ENCODE peak calls at places on chromosomes 11 and 22, in five cellular contexts. One of them, this sample, is unnamed.

GRCh38 chr11:90531001-90531400 is 308.2 kb upstream of the CHORDC1 start:
- DNase-seq in body of pancreas: no peak
- DNase-seq in CD8-positive, alpha-beta T cell: no peak
- DNase-seq in activated B cell treated with CpG ODN at 0.5 μM for 24 hours: no peak
- DNase-seq in left ventricle myocardium inferior: no peak
- DNase-seq in this sample: no peak

GRCh38 chr11:1792461-1792860 is 28.7 kb upstream of the CTSD start:
- DNase-seq in body of pancreas: no peak
- DNase-seq in CD8-positive, alpha-beta T cell: no peak
- DNase-seq in activated B cell treated with CpG ODN at 0.5 μM for 24 hours: no peak
- DNase-seq in left ventricle myocardium inferior: no peak
- DNase-seq in this sample: no peak

GRCh38 chr11:21133244-21133643 is 463.9 kb downstream of the NELL1 start:
- DNase-seq in body of pancreas: no peak
- DNase-seq in CD8-positive, alpha-beta T cell: no peak
- DNase-seq in activated B cell treated with CpG ODN at 0.5 μM for 24 hours: no peak
- DNase-seq in left ventricle myocardium inferior: no peak
- DNase-seq in this sample: no peak

GRCh38 chr11:15836801-15837200 is 519.5 kb downstream of the SOX6 start:
- DNase-seq in body of pancreas: no peak
- DNase-seq in CD8-positive, alpha-beta T cell: no peak
- DNase-seq in activated B cell treated with CpG ODN at 0.5 μM for 24 hours: no peak
- DNase-seq in left ventricle myocardium inferior: no peak
- DNase-seq in this sample: no peak

GRCh38 chr11:117669062-117669461 is 128.0 kb downstream of the DSCAML1 start:
- DNase-seq in body of pancreas: no peak
- DNase-seq in CD8-positive, alpha-beta T cell: no peak
- DNase-seq in activated B cell treated with CpG ODN at 0.5 μM for 24 hours: no peak
- DNase-seq in left ventricle myocardium inferior: no peak
- DNase-seq in this sample: no peak

GRCh38 chr11:2143652-2144548 is 4.7 kb upstream of the IGF2 start:
- DNase-seq in body of pancreas: no peak
- DNase-seq in CD8-positive, alpha-beta T cell: no peak
- DNase-seq in activated B cell treated with CpG ODN at 0.5 μM for 24 hours: no peak
- DNase-seq in left ventricle myocardium inferior: no peak
- DNase-seq in this sample: no peak

GRCh38 chr11:123313261-123313660 is 116.8 kb upstream of the GRAMD1B start:
- DNase-seq in body of pancreas: no peak
- DNase-seq in CD8-positive, alpha-beta T cell: no peak
- DNase-seq in activated B cell treated with CpG ODN at 0.5 μM for 24 hours: no peak
- DNase-seq in left ventricle myocardium inferior: no peak
- DNase-seq in this sample: no peak

GRCh38 chr22:35342390-35342789 is 38.5 kb upstream of the HMOX1 start:
- DNase-seq in body of pancreas: no peak
- DNase-seq in CD8-positive, alpha-beta T cell: no peak
- DNase-seq in activated B cell treated with CpG ODN at 0.5 μM for 24 hours: no peak
- DNase-seq in left ventricle myocardium inferior: no peak
- DNase-seq in this sample: no peak

GRCh38 chr22:45155050-45155840 is 8.5 kb upstream of the NUP50 start:
- DNase-seq in body of pancreas: no peak
- DNase-seq in CD8-positive, alpha-beta T cell: no peak
- DNase-seq in activated B cell treated with CpG ODN at 0.5 μM for 24 hours: no peak
- DNase-seq in left ventricle myocardium inferior: no peak
- DNase-seq in this sample: no peak

GRCh38 chr11:58652726-58653280 is 30.3 kb downstream of the CNTF start:
- DNase-seq in body of pancreas: no peak
- DNase-seq in CD8-positive, alpha-beta T cell: no peak
- DNase-seq in activated B cell treated with CpG ODN at 0.5 μM for 24 hours: no peak
- DNase-seq in left ventricle myocardium inferior: no peak
- DNase-seq in this sample: no peak

GRCh38 chr22:30598986-30599385 is 7.3 kb upstream of the PES1 start:
- DNase-seq in body of pancreas: no peak
- DNase-seq in CD8-positive, alpha-beta T cell: no peak
- DNase-seq in activated B cell treated with CpG ODN at 0.5 μM for 24 hours: no peak
- DNase-seq in left ventricle myocardium inferior: no peak
- DNase-seq in this sample: no peak

GRCh38 chr22:33792837-33793236 is 127.4 kb downstream of the LARGE1 start:
- DNase-seq in body of pancreas: no peak
- DNase-seq in CD8-positive, alpha-beta T cell: no peak
- DNase-seq in activated B cell treated with CpG ODN at 0.5 μM for 24 hours: no peak
- DNase-seq in left ventricle myocardium inferior: no peak
- DNase-seq in this sample: no peak

GRCh38 chr22:23745780-23746179 is 5.1 kb downstream of the ZNF70 start:
- DNase-seq in body of pancreas: no peak
- DNase-seq in CD8-positive, alpha-beta T cell: no peak
- DNase-seq in activated B cell treated with CpG ODN at 0.5 μM for 24 hours: no peak
- DNase-seq in left ventricle myocardium inferior: no peak
- DNase-seq in this sample: no peak

GRCh38 chr11:103326070-103326794 is 217.0 kb downstream of the DYNC2H1 start:
- DNase-seq in body of pancreas: peak; percentile 26
- DNase-seq in CD8-positive, alpha-beta T cell: no peak
- DNase-seq in activated B cell treated with CpG ODN at 0.5 μM for 24 hours: no peak
- DNase-seq in left ventricle myocardium inferior: no peak
- DNase-seq in this sample: peak; percentile 56

GRCh38 chr11:119635776-119636175 is 93.2 kb downstream of the NECTIN1 start:
- DNase-seq in body of pancreas: no peak
- DNase-seq in CD8-positive, alpha-beta T cell: no peak
- DNase-seq in activated B cell treated with CpG ODN at 0.5 μM for 24 hours: no peak
- DNase-seq in left ventricle myocardium inferior: no peak
- DNase-seq in this sample: no peak

GRCh38 chr11:22703040-22703439 is 36.6 kb downstream of the GAS2 start:
- DNase-seq in body of pancreas: peak; percentile 37
- DNase-seq in CD8-positive, alpha-beta T cell: no peak
- DNase-seq in activated B cell treated with CpG ODN at 0.5 μM for 24 hours: no peak
- DNase-seq in left ventricle myocardium inferior: no peak
- DNase-seq in this sample: no peak

GRCh38 chr11:100072131-100072530 is 615.0 kb upstream of the ARHGAP42 start:
- DNase-seq in body of pancreas: no peak
- DNase-seq in CD8-positive, alpha-beta T cell: no peak
- DNase-seq in activated B cell treated with CpG ODN at 0.5 μM for 24 hours: no peak
- DNase-seq in left ventricle myocardium inferior: no peak
- DNase-seq in this sample: no peak

GRCh38 chr11:3942956-3943497 is 87.6 kb downstream of the STIM1 start:
- DNase-seq in body of pancreas: no peak
- DNase-seq in CD8-positive, alpha-beta T cell: no peak
- DNase-seq in activated B cell treated with CpG ODN at 0.5 μM for 24 hours: no peak
- DNase-seq in left ventricle myocardium inferior: no peak
- DNase-seq in this sample: no peak

GRCh38 chr22:49647346-49648026 is 180.2 kb downstream of the BRD1 start:
- DNase-seq in body of pancreas: no peak
- DNase-seq in CD8-positive, alpha-beta T cell: no peak
- DNase-seq in activated B cell treated with CpG ODN at 0.5 μM for 24 hours: no peak
- DNase-seq in left ventricle myocardium inferior: no peak
- DNase-seq in this sample: no peak

GRCh38 chr11:61728940-61729219 is 23.6 kb upstream of the MYRF start:
- DNase-seq in body of pancreas: no peak
- DNase-seq in CD8-positive, alpha-beta T cell: no peak
- DNase-seq in activated B cell treated with CpG ODN at 0.5 μM for 24 hours: no peak
- DNase-seq in left ventricle myocardium inferior: no peak
- DNase-seq in this sample: no peak

GRCh38 chr11:29334781-29335140 is 682.1 kb downstream of the KCNA4 start:
- DNase-seq in body of pancreas: no peak
- DNase-seq in CD8-positive, alpha-beta T cell: no peak
- DNase-seq in activated B cell treated with CpG ODN at 0.5 μM for 24 hours: no peak
- DNase-seq in left ventricle myocardium inferior: no peak
- DNase-seq in this sample: no peak

GRCh38 chr11:29326757-29327156 is 690.1 kb downstream of the KCNA4 start:
- DNase-seq in body of pancreas: no peak
- DNase-seq in CD8-positive, alpha-beta T cell: no peak
- DNase-seq in activated B cell treated with CpG ODN at 0.5 μM for 24 hours: no peak
- DNase-seq in left ventricle myocardium inferior: no peak
- DNase-seq in this sample: no peak

GRCh38 chr11:29333993-29334780 is 682.6 kb downstream of the KCNA4 start:
- DNase-seq in body of pancreas: no peak
- DNase-seq in CD8-positive, alpha-beta T cell: no peak
- DNase-seq in activated B cell treated with CpG ODN at 0.5 μM for 24 hours: no peak
- DNase-seq in left ventricle myocardium inferior: no peak
- DNase-seq in this sample: no peak

GRCh38 chr11:29324328-29324727 is 692.5 kb downstream of the KCNA4 start:
- DNase-seq in body of pancreas: no peak
- DNase-seq in CD8-positive, alpha-beta T cell: no peak
- DNase-seq in activated B cell treated with CpG ODN at 0.5 μM for 24 hours: no peak
- DNase-seq in left ventricle myocardium inferior: no peak
- DNase-seq in this sample: no peak

GRCh38 chr11:29328961-29329441 is 687.8 kb downstream of the KCNA4 start:
- DNase-seq in body of pancreas: no peak
- DNase-seq in CD8-positive, alpha-beta T cell: no peak
- DNase-seq in activated B cell treated with CpG ODN at 0.5 μM for 24 hours: no peak
- DNase-seq in left ventricle myocardium inferior: no peak
- DNase-seq in this sample: peak; percentile 17
- TF ChIP-seq CTCF in body of pancreas: peak; percentile 25
- TF ChIP-seq CTCF in CD8-positive, alpha-beta T cell: no peak
- TF ChIP-seq CTCF in activated B cell treated with CpG ODN at 0.5 μM for 24 hours: no peak
- TF ChIP-seq CTCF in left ventricle myocardium inferior: peak; percentile 48
- TF ChIP-seq CTCF in this sample: peak; percentile 58

DNA sequence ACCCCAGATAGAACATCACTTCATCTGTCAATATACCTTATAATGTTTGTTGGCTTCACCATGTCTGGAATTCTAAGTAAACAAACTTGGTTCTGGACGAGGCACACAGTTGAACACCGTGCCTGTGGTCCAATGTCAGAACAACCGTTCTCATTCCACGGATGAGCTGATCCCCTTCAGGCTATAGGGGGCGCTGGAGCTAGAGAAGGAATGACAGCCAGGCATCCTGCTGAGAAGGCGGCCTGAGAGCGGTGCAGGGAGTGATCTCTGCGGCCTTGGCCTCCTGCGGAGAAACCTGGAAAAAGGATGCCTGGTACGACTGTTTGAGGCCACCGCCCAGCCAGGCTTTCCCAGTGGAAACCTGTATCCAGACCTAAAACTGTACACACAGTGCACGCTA is 48.7 kb downstream of the FDX1 start:
- DNase-seq in body of pancreas: no peak
- DNase-seq in CD8-positive, alpha-beta T cell: no peak
- DNase-seq in activated B cell treated with CpG ODN at 0.5 μM for 24 hours: no peak
- DNase-seq in left ventricle myocardium inferior: no peak
- DNase-seq in this sample: peak; percentile 67
- TF ChIP-seq CTCF in body of pancreas: no peak
- TF ChIP-seq CTCF in CD8-positive, alpha-beta T cell: no peak
- TF ChIP-seq CTCF in activated B cell treated with CpG ODN at 0.5 μM for 24 hours: no peak
- TF ChIP-seq CTCF in left ventricle myocardium inferior: no peak
- TF ChIP-seq CTCF in this sample: no peak

GRCh38 chr22:46634011-46634699 is 14.0 kb downstream of the GRAMD4 start:
- DNase-seq in body of pancreas: no peak
- DNase-seq in CD8-positive, alpha-beta T cell: no peak
- DNase-seq in activated B cell treated with CpG ODN at 0.5 μM for 24 hours: no peak
- DNase-seq in left ventricle myocardium inferior: no peak
- DNase-seq in this sample: no peak

GRCh38 chr22:46636221-46637002 is 16.2 kb downstream of the GRAMD4 start:
- DNase-seq in body of pancreas: no peak
- DNase-seq in CD8-positive, alpha-beta T cell: no peak
- DNase-seq in activated B cell treated with CpG ODN at 0.5 μM for 24 hours: no peak
- DNase-seq in left ventricle myocardium inferior: no peak
- DNase-seq in this sample: no peak

GRCh38 chr22:46633334-46633890 is 13.2 kb downstream of the GRAMD4 start:
- DNase-seq in body of pancreas: no peak
- DNase-seq in CD8-positive, alpha-beta T cell: no peak
- DNase-seq in activated B cell treated with CpG ODN at 0.5 μM for 24 hours: no peak
- DNase-seq in left ventricle myocardium inferior: no peak
- DNase-seq in this sample: no peak

GRCh38 chr22:46637711-46638600 is 17.8 kb downstream of the GRAMD4 start:
- DNase-seq in body of pancreas: no peak
- DNase-seq in CD8-positive, alpha-beta T cell: no peak
- DNase-seq in activated B cell treated with CpG ODN at 0.5 μM for 24 hours: no peak
- DNase-seq in left ventricle myocardium inferior: no peak
- DNase-seq in this sample: no peak

DNA sequence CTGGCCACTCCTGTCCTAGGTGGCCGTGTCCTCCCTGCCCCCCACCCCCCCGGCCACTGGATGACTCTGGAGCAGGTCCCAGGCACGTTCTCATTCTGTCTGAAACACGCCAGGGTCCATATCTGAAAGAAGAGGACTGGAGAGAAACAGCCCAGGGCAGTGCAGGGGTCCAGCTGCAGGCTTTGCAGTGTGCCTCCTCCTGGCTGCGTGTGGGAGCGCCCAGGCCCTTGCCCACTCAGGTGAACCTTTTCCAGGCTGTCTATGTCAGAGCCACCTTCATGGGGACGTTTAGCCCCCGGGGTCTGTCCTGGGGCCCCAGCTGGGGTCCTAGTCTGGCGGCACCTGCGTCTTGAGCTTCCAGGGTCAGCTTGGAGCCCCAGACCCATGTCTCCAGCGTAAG is 15.6 kb downstream of the GRAMD4 start:
- DNase-seq in body of pancreas: no peak
- DNase-seq in CD8-positive, alpha-beta T cell: no peak
- DNase-seq in activated B cell treated with CpG ODN at 0.5 μM for 24 hours: no peak
- DNase-seq in left ventricle myocardium inferior: no peak
- DNase-seq in this sample: no peak
- TF ChIP-seq CTCF in body of pancreas: peak; percentile 13
- TF ChIP-seq CTCF in CD8-positive, alpha-beta T cell: no peak
- TF ChIP-seq CTCF in activated B cell treated with CpG ODN at 0.5 μM for 24 hours: no peak
- TF ChIP-seq CTCF in left ventricle myocardium inferior: peak; percentile 13
- TF ChIP-seq CTCF in this sample: no peak

GRCh38 chr11:63567044-63567840 is 4.1 kb upstream of the PLAAT2 start:
- DNase-seq in body of pancreas: peak; percentile 16
- DNase-seq in CD8-positive, alpha-beta T cell: no peak
- DNase-seq in activated B cell treated with CpG ODN at 0.5 μM for 24 hours: peak; percentile 44
- DNase-seq in left ventricle myocardium inferior: no peak
- DNase-seq in this sample: peak; percentile 31
- TF ChIP-seq CTCF in body of pancreas: no peak
- TF ChIP-seq CTCF in CD8-positive, alpha-beta T cell: no peak
- TF ChIP-seq CTCF in activated B cell treated with CpG ODN at 0.5 μM for 24 hours: no peak
- TF ChIP-seq CTCF in left ventricle myocardium inferior: no peak
- TF ChIP-seq CTCF in this sample: no peak